ENCODE peak calls at places on chromosomes 4 and X, in five cellular contexts. One of them, this sample, is unnamed.

GRCh38 chr4:7824218-7824617 is 115.4 kb downstream of the AFAP1 start:
- DNase-seq in fibroblast of gingiva: peak
- DNase-seq in mesothelial cell of epicardium: no peak
- DNase-seq in T-helper 1 cell: no peak
- DNase-seq in COR-L47: no peak
- DNase-seq in this sample: no peak

GRCh38 chr4:38782452-38783108 is at the start of gene TLR10:
- DNase-seq in COR-L47: peak
- DNase-seq in fibroblast of gingiva: peak
- DNase-seq in mesothelial cell of epicardium: no peak
- DNase-seq in T-helper 1 cell: peak
- DNase-seq in this sample: peak

GRCh38 chr4:6546681-6547447 is 28.1 kb upstream of the MAN2B2 start:
- DNase-seq in T-helper 1 cell: no peak
- DNase-seq in fibroblast of gingiva: peak
- DNase-seq in COR-L47: peak
- DNase-seq in mesothelial cell of epicardium: peak
- DNase-seq in this sample: peak

GRCh38 chrX:40131644-40132376 is 34.1 kb upstream of the BCOR start:
- DNase-seq in mesothelial cell of epicardium: no peak
- DNase-seq in COR-L47: no peak
- DNase-seq in fibroblast of gingiva: no peak
- DNase-seq in T-helper 1 cell: no peak
- DNase-seq in this sample: no peak

GRCh38 chrX:10072786-10073568 is 83.8 kb upstream of the CLCN4 start:
- DNase-seq in T-helper 1 cell: no peak
- DNase-seq in COR-L47: no peak
- DNase-seq in fibroblast of gingiva: no peak
- DNase-seq in mesothelial cell of epicardium: no peak
- DNase-seq in this sample: no peak

GRCh38 chr4:83358410-83358809 is 23.8 kb upstream of the HPSE start:
- DNase-seq in T-helper 1 cell: no peak
- DNase-seq in fibroblast of gingiva: peak
- DNase-seq in mesothelial cell of epicardium: no peak
- DNase-seq in COR-L47: no peak
- DNase-seq in this sample: peak

GRCh38 chr4:173272987-173273386 is 61.2 kb downstream of the HMGB2 start:
- DNase-seq in T-helper 1 cell: no peak
- DNase-seq in mesothelial cell of epicardium: no peak
- DNase-seq in fibroblast of gingiva: peak
- DNase-seq in COR-L47: no peak
- DNase-seq in this sample: peak

GRCh38 chr4:70969076-70969475 is 24.4 kb upstream of the DCK start:
- DNase-seq in mesothelial cell of epicardium: no peak
- DNase-seq in T-helper 1 cell: no peak
- DNase-seq in COR-L47: no peak
- DNase-seq in fibroblast of gingiva: no peak
- DNase-seq in this sample: no peak

GRCh38 chr4:125254111-125254510 is 60.6 kb upstream of the FAT4 start:
- DNase-seq in T-helper 1 cell: no peak
- DNase-seq in mesothelial cell of epicardium: no peak
- DNase-seq in COR-L47: no peak
- DNase-seq in fibroblast of gingiva: peak
- DNase-seq in this sample: peak

GRCh38 chr4:104490096-104490769 is 4.5 kb downstream of the CXXC4 start:
- DNase-seq in mesothelial cell of epicardium: no peak
- DNase-seq in COR-L47: peak
- DNase-seq in T-helper 1 cell: no peak
- DNase-seq in fibroblast of gingiva: no peak
- DNase-seq in this sample: no peak

GRCh38 chr4:183038436-183038835 is 60.6 kb upstream of the WWC2 start:
- DNase-seq in mesothelial cell of epicardium: no peak
- DNase-seq in COR-L47: no peak
- DNase-seq in T-helper 1 cell: no peak
- DNase-seq in fibroblast of gingiva: no peak
- DNase-seq in this sample: no peak

GRCh38 chrX:107565005-107565404 is 63.3 kb upstream of the PRPS1 start:
- DNase-seq in COR-L47: no peak
- DNase-seq in T-helper 1 cell: no peak
- DNase-seq in mesothelial cell of epicardium: no peak
- DNase-seq in fibroblast of gingiva: no peak
- DNase-seq in this sample: peak

GRCh38 chrX:19487520-19488200 is 27.6 kb downstream of the MAP3K15 start:
- DNase-seq in mesothelial cell of epicardium: no peak
- DNase-seq in T-helper 1 cell: no peak
- DNase-seq in COR-L47: no peak
- DNase-seq in fibroblast of gingiva: no peak
- DNase-seq in this sample: no peak

GRCh38 chr4:71259911-71260331 is 78.9 kb upstream of the SLC4A4 start:
- DNase-seq in fibroblast of gingiva: no peak
- DNase-seq in T-helper 1 cell: no peak
- DNase-seq in COR-L47: no peak
- DNase-seq in mesothelial cell of epicardium: no peak
- DNase-seq in this sample: no peak

GRCh38 chrX:120236676-120237460 is 13.7 kb upstream of the ZBTB33 start:
- DNase-seq in mesothelial cell of epicardium: no peak
- DNase-seq in T-helper 1 cell: no peak
- DNase-seq in COR-L47: no peak
- DNase-seq in fibroblast of gingiva: no peak
- DNase-seq in this sample: no peak

GRCh38 chrX:48021026-48021900 is 14.5 kb downstream of the SPACA5 start:
- DNase-seq in mesothelial cell of epicardium: peak
- DNase-seq in T-helper 1 cell: peak
- DNase-seq in fibroblast of gingiva: peak
- DNase-seq in COR-L47: no peak
- DNase-seq in this sample: peak

GRCh38 chr4:74087481-74087880 is 11.5 kb downstream of the CXCL2 start:
- DNase-seq in T-helper 1 cell: no peak
- DNase-seq in fibroblast of gingiva: no peak
- DNase-seq in COR-L47: no peak
- DNase-seq in mesothelial cell of epicardium: no peak
- DNase-seq in this sample: no peak

GRCh38 chr4:24988776-24989175 is 42.0 kb downstream of the LGI2 start:
- DNase-seq in COR-L47: peak
- DNase-seq in fibroblast of gingiva: peak
- DNase-seq in mesothelial cell of epicardium: no peak
- DNase-seq in T-helper 1 cell: no peak
- DNase-seq in this sample: peak

GRCh38 chr4:94168321-94168720 is 39.3 kb upstream of the SMARCAD1 start:
- DNase-seq in fibroblast of gingiva: no peak
- DNase-seq in mesothelial cell of epicardium: no peak
- DNase-seq in T-helper 1 cell: no peak
- DNase-seq in COR-L47: no peak
- DNase-seq in this sample: no peak

GRCh38 chr4:186699298-186699697 is 24.4 kb downstream of the FAT1 start:
- DNase-seq in COR-L47: no peak
- DNase-seq in T-helper 1 cell: no peak
- DNase-seq in fibroblast of gingiva: no peak
- DNase-seq in mesothelial cell of epicardium: no peak
- DNase-seq in this sample: peak

GRCh38 chr4:132605551-132605950 is 543.5 kb upstream of the PCDH10 start:
- DNase-seq in fibroblast of gingiva: no peak
- DNase-seq in T-helper 1 cell: no peak
- DNase-seq in mesothelial cell of epicardium: no peak
- DNase-seq in COR-L47: no peak
- DNase-seq in this sample: no peak

GRCh38 chrX:10398271-10398670 is 222.1 kb downstream of the MID1 start:
- DNase-seq in T-helper 1 cell: no peak
- DNase-seq in mesothelial cell of epicardium: no peak
- DNase-seq in COR-L47: no peak
- DNase-seq in fibroblast of gingiva: no peak
- DNase-seq in this sample: no peak

GRCh38 chrX:53262189-53262917 is 19.0 kb downstream of the IQSEC2 start:
- DNase-seq in COR-L47: no peak
- DNase-seq in fibroblast of gingiva: no peak
- DNase-seq in mesothelial cell of epicardium: no peak
- DNase-seq in T-helper 1 cell: no peak
- DNase-seq in this sample: no peak